ENCODE peak calls at places on chromosomes 4 and X, in five cellular contexts. T, O, I, G and S are unnamed samples.

GRCh38 chr4:158895797-158896442 is 127.1 kb downstream of the FNIP2 start:
- DNase-seq in T (no peak), O (no peak), I (peak), G (peak), S (no peak)

GRCh38 chrX:13520441-13520840 is 49.0 kb upstream of the EGFL6 start:
- DNase-seq in T (no peak), O (no peak), I (peak), G (no peak), S (no peak)

GRCh38 chr4:183905081-183905592 is at the start of gene STOX2:
- DNase-seq in T (peak), O (peak), I (peak), G (peak), S (no peak)

GRCh38 chr4:10856271-10856670 is 171.7 kb upstream of the CLNK start:
- DNase-seq in T (no peak), O (no peak), I (no peak), G (no peak), S (no peak)

GRCh38 chr4:156132196-156132595 is 178.5 kb upstream of the CTSO start:
- DNase-seq in T (no peak), O (no peak), I (no peak), G (no peak), S (no peak)

GRCh38 chr4:168631241-168632151 is 134.6 kb downstream of the PALLD start:
- DNase-seq in T (peak), O (no peak), I (peak), G (peak), S (peak)

GRCh38 chrX:110268875-110269274 is 49.0 kb downstream of the AMMECR1 start:
- DNase-seq in T (no peak), O (no peak), I (no peak), G (no peak), S (no peak)

GRCh38 chr4:184275766-184276165 is 58.1 kb upstream of the ENPP6 start:
- DNase-seq in T (no peak), O (no peak), I (peak), G (no peak), S (no peak)

GRCh38 chr4:7306021-7306420 is 113.7 kb downstream of the SORCS2 start:
- DNase-seq in T (no peak), O (no peak), I (no peak), G (no peak), S (no peak)

GRCh38 chrX:49761481-49761880 is 65.7 kb upstream of the PAGE1 start:
- DNase-seq in T (no peak), O (no peak), I (peak), G (no peak), S (no peak)

GRCh38 chr4:181672751-181673150 is 570.5 kb upstream of the TENM3 start:
- DNase-seq in T (no peak), O (no peak), I (no peak), G (no peak), S (no peak)

GRCh38 chrX:118337687-118338086 is 8.2 kb upstream of the WDR44 start:
- DNase-seq in T (no peak), O (no peak), I (no peak), G (no peak), S (no peak)

GRCh38 chrX:8738588-8739189 is 6.8 kb upstream of the ANOS1 start:
- DNase-seq in T (no peak), O (no peak), I (peak), G (no peak), S (no peak)

GRCh38 chr4:112279882-112280315 is 5.8 kb downstream of the TIFA start:
- DNase-seq in T (no peak), O (no peak), I (no peak), G (no peak), S (no peak)

GRCh38 chrX:154446430-154446829 is 2.5 kb downstream of the FAM50A start:
- DNase-seq in T (no peak), O (no peak), I (no peak), G (no peak), S (no peak)

GRCh38 chr4:182010876-182011275 is 232.3 kb upstream of the TENM3 start:
- DNase-seq in T (no peak), O (no peak), I (peak), G (no peak), S (no peak)

GRCh38 chr4:85084371-85085170 is 118.1 kb upstream of the WDFY3 start:
- DNase-seq in T (no peak), O (no peak), I (peak), G (peak), S (no peak)

GRCh38 chrX:74437530-74437929 is 16.2 kb downstream of the SLC16A2 start:
- DNase-seq in T (no peak), O (no peak), I (no peak), G (no peak), S (no peak)

GRCh38 chrX:112043997-112044396 is 38.6 kb downstream of the TRPC5 start:
- DNase-seq in T (no peak), O (no peak), I (peak), G (no peak), S (no peak)

GRCh38 chr4:148447672-148448071 is 5.5 kb upstream of the NR3C2 start:
- DNase-seq in T (no peak), O (peak), I (no peak), G (no peak), S (no peak)

GRCh38 chr4:129328176-129328575 is 232.2 kb downstream of the C4orf33 start:
- DNase-seq in T (no peak), O (no peak), I (no peak), G (peak), S (no peak)

GRCh38 chrX:45006002-45006800 is 133.2 kb downstream of the KDM6A start:
- DNase-seq in T (no peak), O (no peak), I (peak), G (no peak), S (no peak)

GRCh38 chrX:3712080-3712869 is 1.2 kb downstream of the PRKX start:
- DNase-seq in T (peak), O (no peak), I (no peak), G (no peak), S (no peak)

GRCh38 chr4:121666091-121666679 is 30.6 kb downstream of the ANXA5 start:
- DNase-seq in T (no peak), O (no peak), I (no peak), G (no peak), S (no peak)

GRCh38 chr4:188971125-188971524 is 831.9 kb downstream of the TRIML1 start:
- DNase-seq in T (no peak), O (no peak), I (peak), G (no peak), S (no peak)

GRCh38 chr4:8276358-8277240 is 7.0 kb downstream of the HTRA3 start:
- DNase-seq in T (no peak), O (no peak), I (peak), G (no peak), S (no peak)

GRCh38 chrX:37487271-37487670 is 84.2 kb upstream of the LANCL3 start:
- DNase-seq in T (no peak), O (no peak), I (no peak), G (no peak), S (no peak)

GRCh38 chr4:122838034-122838433 is 11.4 kb downstream of the FGF2 start:
- DNase-seq in T (no peak), O (no peak), I (no peak), G (no peak), S (no peak)

GRCh38 chrX:15675490-15675921 is 10.9 kb upstream of the CLTRN start:
- DNase-seq in T (peak), O (peak), I (peak), G (no peak), S (no peak)

GRCh38 chr4:151930372-151930771 is 169.6 kb upstream of the GATB start:
- DNase-seq in T (no peak), O (no peak), I (no peak), G (no peak), S (no peak)

GRCh38 chr4:29375716-29376115 is 1344.5 kb upstream of the PCDH7 start:
- DNase-seq in T (no peak), O (no peak), I (no peak), G (no peak), S (no peak)

GRCh38 chr4:78747328-78747946 is 28.7 kb upstream of the BMP2K start:
- DNase-seq in T (no peak), O (no peak), I (no peak), G (no peak), S (no peak)